ENCODE peak calls at places on chromosome 3, in five cellular contexts. One of them, this sample, is unnamed.

GRCh38 chr3:197714251-197714650 is 22.5 kb downstream of the RUBCN start:
- DNase-seq in NCI-H1092 treated with DMSO at 0.1 percent for 48 hours: no peak
- DNase-seq in OCI-LY7: no peak
- DNase-seq in midbrain: no peak
- DNase-seq in activated CD8-positive, alpha-beta memory T cell treated with anti-CD3 and anti-CD28 coated beads for 48 hours: no peak
- DNase-seq in this sample: no peak

GRCh38 chr3:186217820-186218164 is 108.9 kb upstream of the ETV5 start:
- DNase-seq in NCI-H1092 treated with DMSO at 0.1 percent for 48 hours: no peak
- DNase-seq in midbrain: no peak
- DNase-seq in OCI-LY7: no peak
- DNase-seq in activated CD8-positive, alpha-beta memory T cell treated with anti-CD3 and anti-CD28 coated beads for 48 hours: no peak
- DNase-seq in this sample: no peak

GRCh38 chr3:137642831-137643230 is 121.3 kb upstream of the SOX14 start:
- DNase-seq in NCI-H1092 treated with DMSO at 0.1 percent for 48 hours: no peak
- DNase-seq in activated CD8-positive, alpha-beta memory T cell treated with anti-CD3 and anti-CD28 coated beads for 48 hours: no peak
- DNase-seq in midbrain: peak
- DNase-seq in OCI-LY7: no peak
- DNase-seq in this sample: no peak

GRCh38 chr3:171165499-171165921 is 139.0 kb upstream of the SLC2A2 start:
- DNase-seq in activated CD8-positive, alpha-beta memory T cell treated with anti-CD3 and anti-CD28 coated beads for 48 hours: no peak
- DNase-seq in NCI-H1092 treated with DMSO at 0.1 percent for 48 hours: no peak
- DNase-seq in midbrain: no peak
- DNase-seq in OCI-LY7: no peak
- DNase-seq in this sample: no peak

GRCh38 chr3:13713396-13713795 is 164.5 kb downstream of the FBLN2 start:
- DNase-seq in OCI-LY7: no peak
- DNase-seq in NCI-H1092 treated with DMSO at 0.1 percent for 48 hours: no peak
- DNase-seq in activated CD8-positive, alpha-beta memory T cell treated with anti-CD3 and anti-CD28 coated beads for 48 hours: no peak
- DNase-seq in midbrain: no peak
- DNase-seq in this sample: no peak

GRCh38 chr3:127339943-127340861 is 52.4 kb upstream of the PRR20G start:
- DNase-seq in midbrain: peak
- DNase-seq in OCI-LY7: no peak
- DNase-seq in NCI-H1092 treated with DMSO at 0.1 percent for 48 hours: no peak
- DNase-seq in activated CD8-positive, alpha-beta memory T cell treated with anti-CD3 and anti-CD28 coated beads for 48 hours: no peak
- DNase-seq in this sample: no peak

GRCh38 chr3:152843955-152844354 is 9.0 kb downstream of the P2RY1 start:
- DNase-seq in OCI-LY7: no peak
- DNase-seq in activated CD8-positive, alpha-beta memory T cell treated with anti-CD3 and anti-CD28 coated beads for 48 hours: no peak
- DNase-seq in midbrain: no peak
- DNase-seq in NCI-H1092 treated with DMSO at 0.1 percent for 48 hours: no peak
- DNase-seq in this sample: no peak

GRCh38 chr3:104825116-104825515 is 541.6 kb upstream of the ALCAM start:
- DNase-seq in OCI-LY7: no peak
- DNase-seq in NCI-H1092 treated with DMSO at 0.1 percent for 48 hours: peak
- DNase-seq in activated CD8-positive, alpha-beta memory T cell treated with anti-CD3 and anti-CD28 coated beads for 48 hours: no peak
- DNase-seq in midbrain: no peak
- DNase-seq in this sample: no peak

GRCh38 chr3:49534581-49535495 is 19.4 kb upstream of the BSN start:
- DNase-seq in midbrain: peak
- DNase-seq in OCI-LY7: no peak
- DNase-seq in NCI-H1092 treated with DMSO at 0.1 percent for 48 hours: peak
- DNase-seq in activated CD8-positive, alpha-beta memory T cell treated with anti-CD3 and anti-CD28 coated beads for 48 hours: no peak
- DNase-seq in this sample: no peak

GRCh38 chr3:177452487-177452886 is 255.2 kb upstream of the TBL1XR1 start:
- DNase-seq in OCI-LY7: no peak
- DNase-seq in activated CD8-positive, alpha-beta memory T cell treated with anti-CD3 and anti-CD28 coated beads for 48 hours: no peak
- DNase-seq in midbrain: no peak
- DNase-seq in NCI-H1092 treated with DMSO at 0.1 percent for 48 hours: no peak
- DNase-seq in this sample: no peak

GRCh38 chr3:183527980-183528379 is 27.5 kb downstream of the KLHL6 start:
- DNase-seq in activated CD8-positive, alpha-beta memory T cell treated with anti-CD3 and anti-CD28 coated beads for 48 hours: no peak
- DNase-seq in NCI-H1092 treated with DMSO at 0.1 percent for 48 hours: no peak
- DNase-seq in midbrain: no peak
- DNase-seq in OCI-LY7: no peak
- DNase-seq in this sample: no peak

GRCh38 chr3:70040386-70040785 is 40.9 kb downstream of the SAMMSON start:
- DNase-seq in OCI-LY7: no peak
- DNase-seq in midbrain: no peak
- DNase-seq in activated CD8-positive, alpha-beta memory T cell treated with anti-CD3 and anti-CD28 coated beads for 48 hours: no peak
- DNase-seq in NCI-H1092 treated with DMSO at 0.1 percent for 48 hours: no peak
- DNase-seq in this sample: no peak

GRCh38 chr3:139312959-139313358 is 30.9 kb upstream of the MRPS22 start:
- DNase-seq in activated CD8-positive, alpha-beta memory T cell treated with anti-CD3 and anti-CD28 coated beads for 48 hours: no peak
- DNase-seq in midbrain: no peak
- DNase-seq in NCI-H1092 treated with DMSO at 0.1 percent for 48 hours: no peak
- DNase-seq in OCI-LY7: no peak
- DNase-seq in this sample: peak

GRCh38 chr3:10756546-10756945 is 59.5 kb upstream of the SLC6A11 start:
- DNase-seq in midbrain: no peak
- DNase-seq in OCI-LY7: no peak
- DNase-seq in activated CD8-positive, alpha-beta memory T cell treated with anti-CD3 and anti-CD28 coated beads for 48 hours: no peak
- DNase-seq in NCI-H1092 treated with DMSO at 0.1 percent for 48 hours: no peak
- DNase-seq in this sample: no peak

GRCh38 chr3:128618398-128618726 is 32.3 kb downstream of the RPN1 start:
- DNase-seq in NCI-H1092 treated with DMSO at 0.1 percent for 48 hours: no peak
- DNase-seq in activated CD8-positive, alpha-beta memory T cell treated with anti-CD3 and anti-CD28 coated beads for 48 hours: no peak
- DNase-seq in midbrain: no peak
- DNase-seq in OCI-LY7: no peak
- DNase-seq in this sample: no peak

GRCh38 chr3:41489205-41489604 is 289.9 kb downstream of the CTNNB1 start:
- DNase-seq in NCI-H1092 treated with DMSO at 0.1 percent for 48 hours: no peak
- DNase-seq in OCI-LY7: no peak
- DNase-seq in activated CD8-positive, alpha-beta memory T cell treated with anti-CD3 and anti-CD28 coated beads for 48 hours: no peak
- DNase-seq in midbrain: no peak
- DNase-seq in this sample: no peak

GRCh38 chr3:135916310-135916709 is 49.2 kb upstream of the PPP2R3A start:
- DNase-seq in OCI-LY7: no peak
- DNase-seq in midbrain: no peak
- DNase-seq in NCI-H1092 treated with DMSO at 0.1 percent for 48 hours: no peak
- DNase-seq in activated CD8-positive, alpha-beta memory T cell treated with anti-CD3 and anti-CD28 coated beads for 48 hours: no peak
- DNase-seq in this sample: no peak

GRCh38 chr3:5071061-5071460 is 51.0 kb upstream of the ARL8B start:
- DNase-seq in NCI-H1092 treated with DMSO at 0.1 percent for 48 hours: no peak
- DNase-seq in midbrain: no peak
- DNase-seq in activated CD8-positive, alpha-beta memory T cell treated with anti-CD3 and anti-CD28 coated beads for 48 hours: no peak
- DNase-seq in OCI-LY7: no peak
- DNase-seq in this sample: no peak

GRCh38 chr3:12266038-12266437 is 22.8 kb upstream of the PPARG start:
- DNase-seq in midbrain: no peak
- DNase-seq in activated CD8-positive, alpha-beta memory T cell treated with anti-CD3 and anti-CD28 coated beads for 48 hours: no peak
- DNase-seq in NCI-H1092 treated with DMSO at 0.1 percent for 48 hours: no peak
- DNase-seq in OCI-LY7: no peak
- DNase-seq in this sample: no peak

GRCh38 chr3:126557415-126557745 is 1.4 kb downstream of the C3orf22 start:
- DNase-seq in midbrain: no peak
- DNase-seq in activated CD8-positive, alpha-beta memory T cell treated with anti-CD3 and anti-CD28 coated beads for 48 hours: no peak
- DNase-seq in NCI-H1092 treated with DMSO at 0.1 percent for 48 hours: no peak
- DNase-seq in OCI-LY7: no peak
- DNase-seq in this sample: no peak

GRCh38 chr3:139327231-139327630 is 16.6 kb upstream of the MRPS22 start:
- DNase-seq in activated CD8-positive, alpha-beta memory T cell treated with anti-CD3 and anti-CD28 coated beads for 48 hours: no peak
- DNase-seq in midbrain: no peak
- DNase-seq in NCI-H1092 treated with DMSO at 0.1 percent for 48 hours: no peak
- DNase-seq in OCI-LY7: no peak
- DNase-seq in this sample: no peak

This sample was measured in 8988T.